ENCODE peak calls at places on chromosomes 6 and 20, in ten cellular contexts. F is left cardiac atrium; P is posterior vena cava; E is lower leg skin; Q is Daoy; L is NCI-H1092; H is heart right ventricle; C is caudate nucleus; V is lung; B is stimulated activated CD4-positive, alpha-beta T cell treated with anti-CD3 and anti-CD28 coated beads, Interleukin-15, amount 100 ng/mL, for 1 hour. D is an unnamed sample.

GRCh38 chr6:22308939-22309338 is 12.1 kb upstream of the PRL start:
- DNase-seq in F (no peak), P (no peak), E (no peak), Q (no peak), L (no peak), H (no peak), C (no peak), V (no peak), B (no peak), D (no peak)

GRCh38 chr6:41735427-41736206 is at the start of gene TFEB:
- DNase-seq in F (peak; percentile 95), P (peak; percentile 99), E (peak; percentile 99), Q (peak; percentile 95), L (peak; percentile 74), H (peak; percentile 95), C (peak; percentile 90), V (peak; percentile 96), B (peak; percentile 89), D (peak; percentile 96)

GRCh38 chr6:155171109-155171746 is 92.6 kb upstream of the CLDN20 start:
- DNase-seq in F (peak; percentile 75), P (peak; percentile 92), E (peak; percentile 93), Q (peak; percentile 93), L (no peak), H (no peak), C (no peak), V (no peak), B (peak; percentile 67), D (peak; percentile 60)

GRCh38 chr6:135257641-135258405 is 76.7 kb downstream of the MYB start:
- DNase-seq in F (no peak), P (no peak), E (no peak), Q (no peak), L (no peak), H (no peak), C (no peak), V (no peak), B (no peak), D (no peak)

GRCh38 chr6:166591961-166592520 is 5.6 kb upstream of the RAMACL start:
- DNase-seq in F (no peak), P (no peak), E (peak; percentile 61), Q (no peak), L (no peak), H (no peak), C (no peak), V (no peak), B (no peak), D (no peak)

GRCh38 chr6:37696841-37697735 is 595 bp downstream of the MDGA1 start:
- DNase-seq in F (no peak), P (no peak), E (no peak), Q (peak; percentile 54), L (no peak), H (peak; percentile 34), C (no peak), V (no peak), B (peak; percentile 10), D (no peak)

GRCh38 chr6:112237644-112238043 is 16.7 kb downstream of the LAMA4 start:
- DNase-seq in F (peak; percentile 79), P (no peak), E (no peak), Q (peak; percentile 45), L (no peak), H (no peak), C (no peak), V (peak; percentile 55), B (no peak), D (peak; percentile 90)

GRCh38 chr6:117449549-117450439 is 24.1 kb upstream of the ROS1 start:
- DNase-seq in F (peak; percentile 29), P (no peak), E (no peak), Q (peak; percentile 75), L (peak; percentile 4), H (no peak), C (no peak), V (peak; percentile 54), B (peak; percentile 5), D (no peak)

GRCh38 chr6:16229710-16230109 is 8.7 kb upstream of the GMPR start:
- DNase-seq in F (no peak), P (no peak), E (no peak), Q (no peak), L (no peak), H (no peak), C (no peak), V (no peak), B (no peak), D (no peak)

GRCh38 chr6:18693923-18694322 is 306.8 kb downstream of the RNF144B start:
- DNase-seq in F (no peak), P (no peak), E (no peak), Q (no peak), L (no peak), H (no peak), C (no peak), V (no peak), B (no peak), D (no peak)

GRCh38 chr6:111210074-111210729 is 122.9 kb downstream of the SLC16A10 start:
- DNase-seq in F (no peak), P (no peak), E (no peak), Q (peak; percentile 33), L (peak; percentile 8), H (no peak), C (no peak), V (no peak), B (no peak), D (no peak)

GRCh38 chr6:162785632-162786242 is 58.0 kb downstream of the PACRG start:
- DNase-seq in F (peak; percentile 45), P (no peak), E (no peak), Q (no peak), L (no peak), H (peak; percentile 7), C (no peak), V (no peak), B (no peak), D (no peak)

GRCh38 chr20:2930538-2930937 is 57.3 kb downstream of the PTPRA start:
- DNase-seq in F (no peak), P (no peak), E (no peak), Q (no peak), L (no peak), H (no peak), C (no peak), V (no peak), B (no peak), D (no peak)

GRCh38 chr6:39193201-39193791 is 36.0 kb downstream of the KCNK5 start:
- DNase-seq in F (no peak), P (no peak), E (no peak), Q (no peak), L (no peak), H (no peak), C (no peak), V (no peak), B (no peak), D (no peak)

GRCh38 chr6:35731736-35732532 is 4.9 kb upstream of the ARMC12 start:
- DNase-seq in F (peak; percentile 97), P (peak; percentile 99), E (peak; percentile 100), Q (peak; percentile 91), L (peak; percentile 51), H (peak; percentile 98), C (peak; percentile 75), V (peak; percentile 97), B (peak; percentile 85), D (peak; percentile 97)

GRCh38 chr6:147390909-147391536 is 117.5 kb upstream of the SAMD5 start:
- DNase-seq in F (no peak), P (no peak), E (no peak), Q (peak; percentile 47), L (no peak), H (no peak), C (no peak), V (no peak), B (no peak), D (no peak)

GRCh38 chr20:36336838-36337478 is 30.8 kb downstream of the DLGAP4 start:
- DNase-seq in F (no peak), P (no peak), E (no peak), Q (no peak), L (no peak), H (no peak), C (no peak), V (no peak), B (no peak), D (no peak)

GRCh38 chr6:72621243-72622093 is at the start of gene KCNQ5:
- DNase-seq in F (no peak), P (no peak), E (no peak), Q (peak; percentile 63), L (no peak), H (no peak), C (no peak), V (peak; percentile 28), B (no peak), D (no peak)

GRCh38 chr6:40894962-40895799 is 143.8 kb downstream of the UNC5CL start:
- DNase-seq in F (peak; percentile 64), P (peak; percentile 82), E (peak; percentile 76), Q (peak; percentile 83), L (no peak), H (peak; percentile 56), C (no peak), V (peak; percentile 56), B (no peak), D (peak; percentile 27)

GRCh38 chr20:63520939-63521601 is 505 bp downstream of the PPDPF start:
- DNase-seq in F (peak; percentile 80), P (peak; percentile 95), E (peak; percentile 95), Q (peak; percentile 69), L (peak; percentile 54), H (peak; percentile 75), C (peak; percentile 76), V (peak; percentile 81), B (peak; percentile 42), D (peak; percentile 82)

GRCh38 chr20:584375-585301 is 25.5 kb downstream of the TCF15 start:
- DNase-seq in F (no peak), P (peak; percentile 31), E (no peak), Q (peak; percentile 34), L (no peak), H (no peak), C (no peak), V (no peak), B (no peak), D (no peak)

GRCh38 chr6:144413418-144413817 is 128.3 kb downstream of the UTRN start:
- DNase-seq in F (no peak), P (no peak), E (no peak), Q (peak; percentile 34), L (no peak), H (no peak), C (no peak), V (no peak), B (no peak), D (no peak)

GRCh38 chr20:37804584-37805566 is 98.1 kb upstream of the VSTM2L start:
- DNase-seq in F (no peak), P (no peak), E (no peak), Q (no peak), L (no peak), H (no peak), C (peak; percentile 14), V (no peak), B (no peak), D (no peak)

D was measured in tibial artery.